ENCODE peak calls at places on chromosomes 11 and 22, in six cellular contexts. D is colonic mucosa; O is heart left ventricle; L is pancreas; C is CD8-positive, alpha-beta T cell; P is aorta. N is an unnamed sample. For H3K27me3, H3K4me1 and H3K9me3, the result is how much of the 10 kb centered on the place peaks cover.

GRCh38 chr11:112583246-112583893 is 322.7 kb upstream of the PLET1 start:
- DNase-seq in D (no peak), C (no peak), L (no peak), O (no peak), P (no peak), N (no peak)

GRCh38 chr22:45547016-45547345 is 44.3 kb downstream of the FBLN1 start:
- DNase-seq in P (peak), D (no peak), O (no peak), L (no peak), C (no peak), N (no peak)

GRCh38 chr11:128724891-128725611 is 31.2 kb downstream of the FLI1 start:
- DNase-seq in L (no peak), O (no peak), C (no peak), D (no peak), P (no peak), N (no peak)

GRCh38 chr11:128052912-128053641 is 534.3 kb downstream of the ETS1 start:
- DNase-seq in P (no peak), O (no peak), C (no peak), D (no peak), L (no peak), N (no peak)

GRCh38 chr22:50098052-50098451 is 8.2 kb downstream of the MOV10L1 start:
- DNase-seq in C (no peak), P (no peak), D (no peak), L (no peak), O (no peak), N (no peak)

GRCh38 chr22:31917227-31917921 is 27.0 kb upstream of the YWHAH start:
- DNase-seq in L (peak), O (no peak), C (no peak), D (peak), P (peak), N (no peak)

GRCh38 chr11:25970726-25971508 is 361.0 kb upstream of the ANO3 start:
- DNase-seq in O (no peak), L (no peak), P (no peak), C (no peak), D (no peak), N (no peak)

GRCh38 chr11:36234825-36235224 is 54.4 kb downstream of the COMMD9 start:
- DNase-seq in C (no peak), O (no peak), L (no peak), P (no peak), D (no peak), N (no peak)

GRCh38 chr11:117217141-117217609 is 14.7 kb downstream of the PCSK7 start:
- DNase-seq in D (no peak), O (no peak), L (peak), C (no peak), P (no peak), N (no peak)

GRCh38 chr22:50169774-50170341 is 673 bp upstream of the PANX2 start:
- DNase-seq in L (peak), O (no peak), C (no peak), D (no peak), P (peak), N (no peak)

GRCh38 chr11:132972565-132972964 is 559.7 kb downstream of the OPCML start:
- DNase-seq in L (no peak), D (no peak), O (no peak), C (no peak), P (no peak), N (no peak)

GRCh38 chr11:126452718-126453117 is 97.2 kb downstream of the ST3GAL4 start:
- DNase-seq in C (no peak), D (no peak), L (no peak), O (no peak), P (peak), N (no peak)

GRCh38 chr22:49881856-49882255 is 28.2 kb downstream of the ZBED4 start:
- DNase-seq in D (no peak), L (no peak), O (no peak), C (no peak), P (no peak), N (no peak)

GRCh38 chr11:64752106-64752970 is 7.4 kb downstream of the PYGM start:
- DNase-seq in L (no peak), D (no peak), P (peak), O (no peak), C (no peak), N (no peak)

GRCh38 chr22:39530692-39531331 is 1.7 kb downstream of the RPS19BP1 start:
- DNase-seq in L (no peak), C (no peak), O (no peak), P (no peak), D (peak), N (no peak)

GRCh38 chr22:36644333-36644757 is 59.2 kb downstream of the CACNG2 start:
- DNase-seq in C (no peak), D (peak), P (no peak), O (no peak), L (peak), N (no peak)

GRCh38 chr11:123390146-123390545 is 39.9 kb upstream of the GRAMD1B start:
- DNase-seq in L (no peak), P (no peak), O (no peak), D (no peak), C (no peak), N (no peak)

GRCh38 chr11:45794169-45794568 is 10.8 kb upstream of the SLC35C1 start:
- DNase-seq in L (no peak), D (peak), O (no peak), C (no peak), P (no peak), N (no peak)

GRCh38 chr11:61516675-61517516 is 8.3 kb downstream of the LRRC10B start:
- DNase-seq in O (no peak), D (peak), L (no peak), C (peak), P (no peak), N (no peak)

GRCh38 chr11:34639545-34639944 is 18.7 kb downstream of the EHF start:
- DNase-seq in P (no peak), O (no peak), L (no peak), C (no peak), D (peak), N (no peak)

GRCh38 chr11:65553301-65554001 is 4.7 kb downstream of the LTBP3 start:
- DNase-seq in C (peak), O (no peak), D (peak), P (no peak), L (no peak), N (no peak)

GRCh38 chr11:66055021-66055420 is 2.9 kb downstream of the SF3B2 start:
- DNase-seq in O (no peak), L (no peak), P (no peak), D (no peak), C (no peak), N (no peak)

GRCh38 chr11:31323145-31323544 is 46.4 kb downstream of the DCDC1 start:
- DNase-seq in D (no peak), C (no peak), P (no peak), O (no peak), L (no peak), N (no peak)

GRCh38 chr22:41197808-41198585 is 7.1 kb upstream of the L3MBTL2 start:
- DNase-seq in C (no peak), O (peak), D (peak), P (peak), L (peak), N (no peak)

GRCh38 chr11:659532-660085 is 22.5 kb downstream of the DRD4 start:
- DNase-seq in C (no peak), P (peak), O (no peak), D (no peak), L (no peak), N (no peak)

GRCh38 chr11:21948876-21949275 is 244.0 kb upstream of the ANO5 start:
- DNase-seq in P (no peak), O (no peak), C (no peak), D (no peak), L (no peak), N (no peak)

GRCh38 chr11:19789840-19790710 is 77.4 kb downstream of the NAV2 start:
- DNase-seq in P (no peak), L (peak), O (no peak), C (no peak), D (peak), N (no peak)

GRCh38 chr11:92048415-92048814 is 176.2 kb upstream of the FAT3 start:
- DNase-seq in D (no peak), C (no peak), O (no peak), P (no peak), L (no peak), N (no peak)

GRCh38 chr22:46085831-46086576 is 64.3 kb upstream of the PPARA start:
- DNase-seq in D (peak), P (peak), C (no peak), O (peak), L (peak), N (peak)

GRCh38 chr22:38097058-38097457 is 13.1 kb upstream of the SLC16A8 start:
- DNase-seq in C (no peak), O (peak), L (no peak), D (no peak), P (peak), N (no peak)

GRCh38 chr11:14980854-14981253 is 8.7 kb upstream of the CALCA start:
- DNase-seq in L (no peak), P (no peak), C (no peak), O (peak), D (no peak), N (no peak)

GRCh38 chr11:66936326-66936725 is 21.9 kb downstream of the PC start:
- DNase-seq in O (no peak), C (no peak), P (no peak), L (no peak), D (no peak), N (no peak)

GRCh38 chr22:19488884-19489843 is 9.4 kb downstream of the CDC45 start:
- DNase-seq in O (no peak), P (no peak), D (no peak), L (no peak), C (no peak), N (no peak)

GRCh38 chr11:107250017-107250416 is 207.6 kb downstream of the CWF19L2 start:
- DNase-seq in D (no peak), C (no peak), P (no peak), O (no peak), L (no peak), N (no peak)

GRCh38 chr11:45590743-45591142 is 74.7 kb downstream of the CHST1 start:
- DNase-seq in P (peak), L (no peak), D (no peak), C (no peak), O (no peak), N (no peak)

GRCh38 chr11:14417186-14417585 is 58.2 kb upstream of the RRAS2 start:
- DNase-seq in L (no peak), O (no peak), P (no peak), D (no peak), C (no peak), N (no peak)

GRCh38 chr22:17924735-17925727 is 99.3 kb downstream of the MICAL3 start:
- DNase-seq in L (no peak), C (no peak), D (no peak), O (no peak), P (no peak), N (no peak)

GRCh38 chr11:121909571-121909970 is 206.4 kb downstream of the BLID start:
- DNase-seq in D (no peak), C (no peak), P (no peak), O (no peak), L (no peak), N (no peak)

GRCh38 chr22:21568207-21569075 is 927 bp downstream of the UBE2L3 start:
- DNase-seq in C (no peak), L (peak), P (peak), D (peak), O (no peak), N (no peak)

DNA sequence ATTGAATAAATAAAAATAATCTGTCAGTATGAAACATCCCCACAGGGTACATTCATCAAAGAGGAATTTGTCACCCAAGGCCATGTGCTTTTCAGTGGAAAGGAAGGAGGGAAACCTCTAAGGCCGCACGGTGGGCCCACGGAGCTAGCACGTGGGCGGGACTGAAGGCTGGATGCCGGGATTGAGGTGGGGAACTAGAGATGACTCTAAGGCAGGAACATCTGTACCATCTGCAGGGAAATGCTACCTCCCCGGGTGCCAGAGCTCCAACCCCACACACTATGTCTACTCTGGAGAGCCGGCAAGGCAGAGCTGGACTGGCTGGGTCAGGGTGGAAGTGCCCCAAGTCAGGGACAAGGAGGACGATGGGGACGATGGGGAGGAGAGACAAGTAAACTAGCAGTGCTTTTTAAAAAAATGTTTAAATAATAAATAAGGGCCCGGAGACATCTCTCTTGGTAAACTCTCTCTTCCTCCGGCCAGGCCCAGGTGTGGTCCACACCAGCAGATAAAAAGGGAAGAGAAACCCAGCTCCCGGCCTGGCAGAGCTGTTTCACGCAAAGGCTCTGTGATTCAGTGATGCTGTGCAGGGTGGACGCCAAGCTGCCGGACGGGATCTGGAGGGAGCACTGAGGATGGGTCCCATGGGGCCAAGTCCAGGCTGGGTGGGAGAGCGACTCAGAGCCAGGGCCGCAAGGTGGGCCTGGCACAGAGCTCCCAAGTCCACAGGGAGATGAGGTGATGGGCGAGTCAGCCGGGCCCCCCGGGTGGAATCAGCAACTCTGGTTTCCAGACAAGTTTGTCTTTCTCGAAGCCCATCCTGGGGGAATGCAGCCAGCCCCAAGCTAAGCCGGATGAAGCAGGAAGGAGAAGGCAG is 5.8 kb downstream of the LIF start:
- DNase-seq in C (no peak), O (no peak), P (no peak), D (no peak), L (no peak), N (no peak)
- H3K27me3 ChIP-seq in C (under half), O (under half), P (under half), D (under half), L (under half), N (under half)

GRCh38 chr11:68016904-68017817 is 7.0 kb downstream of the ALDH3B1 start:
- DNase-seq in O (no peak), C (no peak), L (peak), P (no peak), D (no peak), N (no peak)

GRCh38 chr11:68019486-68019885 is 9.4 kb downstream of the ALDH3B1 start:
- DNase-seq in C (no peak), O (no peak), L (no peak), P (no peak), D (no peak), N (no peak)

GRCh38 chr11:68018730-68019190 is 8.6 kb downstream of the ALDH3B1 start:
- DNase-seq in C (no peak), D (no peak), L (no peak), O (no peak), P (no peak), N (no peak)

GRCh38 chr11:68016161-68016903 is 6.2 kb downstream of the ALDH3B1 start:
- DNase-seq in C (no peak), L (no peak), O (no peak), P (no peak), D (no peak), N (no peak)

GRCh38 chr11:68017858-68018729 is 8.0 kb downstream of the ALDH3B1 start:
- DNase-seq in O (no peak), P (no peak), C (no peak), L (peak), D (no peak), N (no peak)
- H3K4me1 ChIP-seq in O (under half), P (under half), C (under half), L (under half), D (under half), N (under half)

DNA sequence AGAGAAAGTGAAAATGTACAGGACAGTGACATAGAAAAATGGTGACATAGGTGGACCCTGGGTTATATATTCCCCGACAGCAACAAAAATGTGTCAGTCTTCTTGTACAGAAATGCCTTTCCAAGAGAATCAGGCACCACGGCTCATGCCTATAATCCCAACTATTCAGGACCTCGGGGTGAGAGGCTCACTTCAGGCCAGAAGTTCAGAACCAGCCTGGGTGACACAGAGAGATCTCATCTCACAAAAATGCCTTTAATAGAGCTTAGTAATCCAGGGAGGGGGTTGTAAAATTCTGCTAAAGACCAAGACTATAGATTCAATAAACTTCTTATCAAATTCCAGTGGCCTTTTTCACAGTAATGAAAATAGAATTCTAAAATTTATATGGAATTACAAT is 10.7 kb downstream of the ZNF195 start:
- DNase-seq in O (no peak), C (no peak), D (no peak), L (no peak), P (no peak), N (no peak)
- H3K9me3 ChIP-seq in O (under half), C (under half), D (under half), L (under half), P (under half), N (under half)

GRCh38 chr11:17645190-17645970 is 74.0 kb upstream of the MYOD1 start:
- DNase-seq in L (no peak), O (no peak), C (no peak), D (no peak), P (no peak), N (no peak)

GRCh38 chr11:17643506-17644405 is 75.6 kb upstream of the MYOD1 start:
- DNase-seq in C (no peak), L (no peak), D (no peak), O (no peak), P (no peak), N (no peak)

GRCh38 chr11:17649261-17649660 is 70.1 kb upstream of the MYOD1 start:
- DNase-seq in P (no peak), L (no peak), C (no peak), D (no peak), O (no peak), N (no peak)

GRCh38 chr11:17648528-17648927 is 70.8 kb upstream of the MYOD1 start:
- DNase-seq in C (no peak), L (no peak), P (no peak), O (no peak), D (no peak), N (no peak)

DNA sequence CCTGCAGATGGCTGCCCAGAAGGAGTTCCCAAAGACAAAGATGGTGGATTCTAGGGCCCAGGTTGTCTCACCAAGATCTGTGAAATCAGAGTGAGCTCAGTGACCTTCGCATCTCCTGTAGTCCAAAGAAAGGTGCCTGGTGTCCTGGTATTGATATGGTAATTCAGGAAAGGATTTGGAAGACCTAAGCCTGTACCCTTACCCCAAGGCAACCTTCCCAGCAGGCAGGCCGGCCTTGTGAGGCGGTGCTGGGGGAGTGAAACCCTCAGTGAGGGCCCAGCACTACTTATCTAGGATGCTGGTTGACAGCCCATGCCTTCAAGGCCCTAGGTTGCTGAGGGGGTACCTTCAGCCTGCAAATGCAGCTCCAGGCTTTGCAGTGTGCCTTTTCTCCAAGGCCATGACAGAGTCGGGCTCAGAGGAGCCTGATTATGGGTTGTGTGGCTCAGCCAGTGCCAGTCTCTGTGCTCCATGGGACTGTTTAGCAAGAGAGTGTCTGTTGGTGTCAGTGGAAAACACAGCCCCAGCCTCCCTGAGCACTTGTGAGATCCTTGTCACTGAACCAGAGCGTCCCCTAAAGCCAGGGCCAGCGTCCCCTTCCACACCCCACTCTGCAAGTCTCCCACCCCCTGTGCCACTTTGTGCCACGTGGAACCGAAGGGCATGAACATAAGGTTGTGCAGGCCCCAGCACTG is 72.8 kb upstream of the MYOD1 start:
- DNase-seq in C (no peak), O (no peak), D (no peak), L (no peak), P (no peak), N (no peak)
- H3K27me3 ChIP-seq in C (under half), O (under half), D (under half), L (under half), P (under half), N (under half)

GRCh38 chr11:12684354-12684753 is 10.1 kb downstream of the TEAD1 start:
- DNase-seq in L (no peak), P (no peak), C (no peak), D (no peak), O (no peak), N (no peak)
- H3K4me1 ChIP-seq in L (under half), P (under half), C (under half), D (under half), O (half or more), N (under half)